ENCODE peak calls at places on chromosome 7, in seven cellular contexts. J is GM23338, M is Karpas-422, S is GM23248, Y is HCT116, G is PC-3, Q is PC-9. W is an unnamed sample.
A peak's percentile ranks its signal among the peaks of the same experiment; 100 is the strongest.

GRCh38 chr7:35025391-35025870 is 11.9 kb downstream of the DPY19L1 start:
- DNase-seq in M (no peak), Q (peak; percentile 42), G (peak; percentile 71), Y (no peak), S (no peak), J (no peak), W (no peak)

GRCh38 chr7:15780271-15780670 is 93.8 kb upstream of the MEOX2 start:
- DNase-seq in J (peak; percentile 16), G (no peak), S (peak; percentile 53), Y (no peak), M (no peak), Q (peak; percentile 9), W (no peak)

GRCh38 chr7:150383710-150384397 is 4.7 kb downstream of the ZNF775 start:
- DNase-seq in S (no peak), Y (no peak), M (no peak), Q (no peak), G (no peak), J (peak; percentile 97), W (peak; percentile 90)

GRCh38 chr7:25714013-25714412 is 438.0 kb upstream of the NFE2L3 start:
- DNase-seq in G (no peak), J (no peak), M (no peak), Q (no peak), Y (no peak), S (no peak), W (no peak)

GRCh38 chr7:30661926-30662325 is 20.3 kb downstream of the CRHR2 start:
- DNase-seq in M (no peak), S (no peak), Q (no peak), Y (no peak), J (no peak), G (no peak), W (no peak)

GRCh38 chr7:148662646-148663045 is 36.1 kb upstream of the CUL1 start:
- DNase-seq in Q (peak; percentile 7), Y (no peak), M (no peak), G (no peak), J (no peak), S (no peak), W (no peak)

GRCh38 chr7:107856806-107857540 is 34.0 kb upstream of the DLD start:
- DNase-seq in J (no peak), Y (no peak), S (no peak), G (no peak), M (no peak), Q (no peak), W (peak; percentile 71)

GRCh38 chr7:80135306-80136104 is 874 bp downstream of the GNAI1 start:
- DNase-seq in G (peak; percentile 18), Q (peak; percentile 12), Y (no peak), M (no peak), S (peak; percentile 69), J (peak; percentile 38), W (peak; percentile 68)

GRCh38 chr7:153835712-153836265 is 216.4 kb upstream of the DPP6 start:
- DNase-seq in Y (no peak), M (no peak), Q (no peak), J (no peak), G (no peak), S (no peak), W (no peak)

GRCh38 chr7:79157281-79157680 is 296.2 kb downstream of the MAGI2 start:
- DNase-seq in S (no peak), J (no peak), G (no peak), Q (no peak), M (no peak), Y (no peak), W (no peak)

GRCh38 chr7:51785806-51786205 is 469.2 kb upstream of the COBL start:
- DNase-seq in G (no peak), S (no peak), Y (no peak), M (no peak), J (no peak), Q (no peak), W (no peak)

GRCh38 chr7:66421830-66422229 is 206.9 kb upstream of the KCTD7 start:
- DNase-seq in M (no peak), S (no peak), Q (no peak), G (no peak), Y (no peak), J (peak; percentile 22), W (no peak)

GRCh38 chr7:41029072-41029492 is 673.8 kb downstream of the INHBA start:
- DNase-seq in S (peak; percentile 97), M (no peak), Y (peak; percentile 41), J (no peak), G (peak; percentile 96), Q (peak; percentile 74), W (no peak)

GRCh38 chr7:128019330-128019729 is 11.9 kb downstream of the LRRC4 start:
- DNase-seq in Q (no peak), S (no peak), M (no peak), Y (no peak), G (no peak), J (peak; percentile 73), W (no peak)

GRCh38 chr7:140600341-140600740 is 40.3 kb downstream of the DENND2A start:
- DNase-seq in Y (no peak), Q (no peak), G (no peak), M (no peak), J (no peak), S (no peak), W (no peak)

GRCh38 chr7:20741801-20742200 is 44.9 kb downstream of the SP8 start:
- DNase-seq in Q (no peak), J (no peak), S (no peak), Y (no peak), M (no peak), G (no peak), W (no peak)

GRCh38 chr7:129665013-129665401 is 53.5 kb downstream of the NRF1 start:
- DNase-seq in S (peak; percentile 95), M (no peak), Y (peak; percentile 87), J (peak; percentile 85), Q (peak; percentile 83), G (peak; percentile 96), W (no peak)

GRCh38 chr7:84701524-84702306 is 485.1 kb downstream of the SEMA3D start:
- DNase-seq in J (no peak), G (peak; percentile 67), S (peak; percentile 87), Y (peak; percentile 94), Q (peak; percentile 69), M (no peak), W (no peak)

GRCh38 chr7:45631569-45631968 is 57.4 kb downstream of the ADCY1 start:
- DNase-seq in M (no peak), J (no peak), S (no peak), Q (no peak), Y (no peak), G (no peak), W (no peak)

GRCh38 chr7:150372271-150373048 is 3.8 kb downstream of the REPIN1 start:
- DNase-seq in M (no peak), S (no peak), J (no peak), Q (no peak), G (no peak), Y (no peak), W (no peak)

GRCh38 chr7:94145602-94146001 is 141.4 kb upstream of the BET1 start:
- DNase-seq in M (no peak), Q (no peak), J (no peak), G (no peak), Y (no peak), S (peak; percentile 80), W (no peak)

DNA sequence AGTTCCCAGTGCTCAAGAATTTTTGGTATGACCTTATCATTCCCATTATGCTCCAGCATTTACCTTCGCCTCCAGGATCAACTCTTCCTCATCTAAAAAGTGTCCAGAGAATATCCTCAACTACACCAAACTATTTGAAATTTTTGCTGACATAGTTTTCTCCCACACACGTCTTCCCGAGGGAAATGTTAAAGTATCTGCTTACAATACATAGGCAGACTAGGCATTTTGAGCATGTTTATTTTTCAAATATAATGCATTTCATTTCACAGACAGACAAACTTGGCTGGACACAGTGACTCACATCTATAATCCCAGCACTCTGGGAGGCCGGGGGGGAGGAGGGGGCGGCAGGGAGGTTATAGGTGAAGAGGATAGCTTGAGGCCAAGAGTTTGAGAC is 177.1 kb upstream of the TRIM24 start:
- DNase-seq in G (no peak), M (no peak), J (no peak), Y (no peak), S (no peak), Q (no peak), W (no peak)
- H3K9me2 ChIP-seq in G (no peaks in the 10 kb centered on the region), M (no peaks in the 10 kb centered on the region), J (no peaks in the 10 kb centered on the region), Y (no peaks in the 10 kb centered on the region), S (no peaks in the 10 kb centered on the region), Q (no peaks in the 10 kb centered on the region), W (no peaks in the 10 kb centered on the region)

GRCh38 chr7:93031795-93032194 is 86.0 kb downstream of the SAMD9 start:
- DNase-seq in Y (no peak), M (no peak), Q (no peak), J (no peak), S (no peak), G (no peak), W (no peak)
- H3K9me2 ChIP-seq in Y (no peaks in the 10 kb centered on the region), M (no peaks in the 10 kb centered on the region), Q (no peaks in the 10 kb centered on the region), J (no peaks in the 10 kb centered on the region), S (no peaks in the 10 kb centered on the region), G (no peaks in the 10 kb centered on the region), W (no peaks in the 10 kb centered on the region)

GRCh38 chr7:19620470-19620869 is 88.4 kb downstream of the POLR1F start:
- DNase-seq in J (no peak), S (no peak), Q (no peak), Y (no peak), G (no peak), M (no peak), W (no peak)

GRCh38 chr7:19617921-19618320 is 90.9 kb downstream of the POLR1F start:
- DNase-seq in M (no peak), Q (no peak), G (no peak), Y (no peak), J (no peak), S (peak; percentile 2), W (no peak)

GRCh38 chr7:19619122-19619521 is 89.7 kb downstream of the POLR1F start:
- DNase-seq in Y (peak; percentile 48), G (peak; percentile 3), J (no peak), M (no peak), Q (no peak), S (peak; percentile 7), W (no peak)

GRCh38 chr7:19623676-19624075 is 85.2 kb downstream of the POLR1F start:
- DNase-seq in Y (no peak), G (no peak), J (no peak), S (no peak), M (no peak), Q (no peak), W (no peak)

DNA sequence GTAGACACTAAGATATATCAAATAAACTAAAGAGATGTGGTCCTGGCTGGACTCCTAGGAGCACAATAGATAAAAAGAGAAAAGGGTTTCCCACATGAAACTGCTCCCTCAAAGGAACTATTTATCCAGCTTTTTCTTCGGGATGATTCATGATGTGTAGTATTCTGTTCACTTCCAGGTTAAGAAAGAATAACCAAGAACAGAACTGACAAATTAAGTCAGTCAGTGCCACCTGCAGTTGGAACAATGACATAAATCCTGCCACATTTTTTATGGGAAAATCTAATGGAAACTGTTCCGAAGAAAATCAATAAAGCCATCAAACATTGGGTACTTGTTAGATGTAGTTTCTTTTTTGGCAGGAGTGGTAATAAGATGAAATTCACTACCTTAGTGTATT is 87.1 kb downstream of the POLR1F start:
- DNase-seq in S (peak; percentile 12), Q (no peak), Y (peak; percentile 24), G (peak; percentile 72), M (no peak), J (no peak), W (no peak)
- H3K9me2 ChIP-seq in S (no peaks in the 10 kb centered on the region), Q (no peaks in the 10 kb centered on the region), Y (no peaks in the 10 kb centered on the region), G (no peaks in the 10 kb centered on the region), M (no peaks in the 10 kb centered on the region), J (no peaks in the 10 kb centered on the region), W (no peaks in the 10 kb centered on the region)

DNA sequence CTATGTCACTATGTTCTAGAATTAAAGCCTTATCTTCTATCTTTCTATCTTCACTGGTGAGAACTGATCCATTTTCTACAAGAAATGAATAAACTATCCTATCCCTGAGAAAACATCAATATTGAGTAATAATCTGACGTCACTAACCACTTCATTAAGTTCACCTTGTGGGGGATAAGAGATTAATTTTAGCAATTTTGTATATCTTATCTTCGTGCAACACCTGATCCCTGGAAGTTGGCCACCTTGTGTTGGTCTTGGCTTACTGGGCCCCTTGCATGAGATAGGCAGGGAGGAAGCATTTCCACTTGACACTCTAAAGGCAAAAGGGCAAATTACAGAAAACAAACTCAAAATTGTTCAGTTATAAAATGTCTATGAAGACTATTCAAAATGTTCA is 20.1 kb upstream of the OR6B1 start:
- DNase-seq in S (no peak), Q (no peak), Y (no peak), M (no peak), J (no peak), G (peak; percentile 11), W (no peak)
- H3K9me2 ChIP-seq in S (no peaks in the 10 kb centered on the region), Q (no peaks in the 10 kb centered on the region), Y (no peaks in the 10 kb centered on the region), M (no peaks in the 10 kb centered on the region), J (peaks cover 17% of the 10 kb centered on the region), G (no peaks in the 10 kb centered on the region), W (no peaks in the 10 kb centered on the region)

W was measured in MM.1S.